ENCODE peak calls at places on chromosome 10, in ten cellular contexts. One of them, this sample, is unnamed.

GRCh38 chr10:96681493-96681892 is 38.8 kb downstream of the PIK3AP1 start:
- DNase-seq in astrocyte of the spinal cord: no peak
- DNase-seq in GOT3: no peak
- DNase-seq in posterior cingulate gyrus: no peak
- DNase-seq in endothelial cell: no peak
- DNase-seq in non-pigmented ciliary epithelial cell: no peak
- DNase-seq in AG04450: no peak
- DNase-seq in SK-MEL-5: no peak
- DNase-seq in NCI-H1417: no peak
- DNase-seq in T-helper 2 cell: no peak
- DNase-seq in this sample: no peak

GRCh38 chr10:13984647-13985155 is 346.0 kb downstream of the FRMD4A start:
- DNase-seq in astrocyte of the spinal cord: peak; percentile 92
- DNase-seq in GOT3: no peak
- DNase-seq in T-helper 2 cell: no peak
- DNase-seq in endothelial cell: no peak
- DNase-seq in AG04450: peak; percentile 58
- DNase-seq in non-pigmented ciliary epithelial cell: no peak
- DNase-seq in NCI-H1417: no peak
- DNase-seq in posterior cingulate gyrus: no peak
- DNase-seq in SK-MEL-5: no peak
- DNase-seq in this sample: peak; percentile 95

GRCh38 chr10:71391701-71392100 is 5.0 kb upstream of the CDH23 start:
- DNase-seq in non-pigmented ciliary epithelial cell: no peak
- DNase-seq in endothelial cell: no peak
- DNase-seq in GOT3: no peak
- DNase-seq in SK-MEL-5: no peak
- DNase-seq in astrocyte of the spinal cord: no peak
- DNase-seq in T-helper 2 cell: no peak
- DNase-seq in NCI-H1417: no peak
- DNase-seq in posterior cingulate gyrus: no peak
- DNase-seq in AG04450: no peak
- DNase-seq in this sample: no peak

GRCh38 chr10:102396251-102396650 is 746 bp downstream of the NFKB2 start:
- DNase-seq in endothelial cell: no peak
- DNase-seq in astrocyte of the spinal cord: no peak
- DNase-seq in posterior cingulate gyrus: no peak
- DNase-seq in SK-MEL-5: no peak
- DNase-seq in GOT3: no peak
- DNase-seq in non-pigmented ciliary epithelial cell: no peak
- DNase-seq in NCI-H1417: no peak
- DNase-seq in T-helper 2 cell: peak; percentile 36
- DNase-seq in AG04450: no peak
- DNase-seq in this sample: no peak

GRCh38 chr10:9339702-9340101 is 1285.2 kb downstream of the GATA3 start:
- DNase-seq in NCI-H1417: no peak
- DNase-seq in astrocyte of the spinal cord: no peak
- DNase-seq in AG04450: no peak
- DNase-seq in GOT3: no peak
- DNase-seq in T-helper 2 cell: peak; percentile 31
- DNase-seq in endothelial cell: no peak
- DNase-seq in SK-MEL-5: no peak
- DNase-seq in non-pigmented ciliary epithelial cell: no peak
- DNase-seq in posterior cingulate gyrus: no peak
- DNase-seq in this sample: no peak

GRCh38 chr10:108791794-108792474 is 1131.4 kb downstream of the XPNPEP1 start:
- DNase-seq in astrocyte of the spinal cord: peak; percentile 59
- DNase-seq in non-pigmented ciliary epithelial cell: no peak
- DNase-seq in GOT3: no peak
- DNase-seq in endothelial cell: no peak
- DNase-seq in T-helper 2 cell: no peak
- DNase-seq in AG04450: no peak
- DNase-seq in posterior cingulate gyrus: no peak
- DNase-seq in NCI-H1417: no peak
- DNase-seq in SK-MEL-5: no peak
- DNase-seq in this sample: no peak

GRCh38 chr10:103053659-103054581 is 135.8 kb downstream of the CNNM2 start:
- DNase-seq in SK-MEL-5: peak; percentile 88
- DNase-seq in T-helper 2 cell: peak; percentile 93
- DNase-seq in posterior cingulate gyrus: peak; percentile 39
- DNase-seq in NCI-H1417: peak; percentile 49
- DNase-seq in AG04450: peak; percentile 45
- DNase-seq in non-pigmented ciliary epithelial cell: peak; percentile 41
- DNase-seq in endothelial cell: peak; percentile 39
- DNase-seq in GOT3: no peak
- DNase-seq in astrocyte of the spinal cord: peak; percentile 79
- DNase-seq in this sample: no peak

GRCh38 chr10:5268234-5268633 is 71.6 kb downstream of the AKR1C4 start:
- DNase-seq in astrocyte of the spinal cord: no peak
- DNase-seq in endothelial cell: no peak
- DNase-seq in NCI-H1417: no peak
- DNase-seq in T-helper 2 cell: no peak
- DNase-seq in AG04450: no peak
- DNase-seq in GOT3: no peak
- DNase-seq in posterior cingulate gyrus: no peak
- DNase-seq in SK-MEL-5: no peak
- DNase-seq in non-pigmented ciliary epithelial cell: no peak
- DNase-seq in this sample: no peak

GRCh38 chr10:49689882-49690510 is 10.5 kb downstream of the C10orf53 start:
- DNase-seq in endothelial cell: no peak
- DNase-seq in GOT3: no peak
- DNase-seq in T-helper 2 cell: peak; percentile 24
- DNase-seq in posterior cingulate gyrus: no peak
- DNase-seq in non-pigmented ciliary epithelial cell: no peak
- DNase-seq in astrocyte of the spinal cord: no peak
- DNase-seq in SK-MEL-5: no peak
- DNase-seq in NCI-H1417: no peak
- DNase-seq in AG04450: no peak
- DNase-seq in this sample: no peak